ENCODE peak calls at places on chromosome 18, in six cellular contexts. H is sigmoid colon, N is breast epithelium, J is GM12878, M is GM23338, Z is HL-60. K is an unnamed sample.

GRCh38 chr18:42028232-42028832 is 73.3 kb downstream of the PIK3C3 start:
- DNase-seq in H (no peak), N (no peak), J (no peak), M (peak; percentile 55), Z (peak; percentile 42), K (no peak)

GRCh38 chr18:55875330-55875933 is 287.4 kb upstream of the TCF4 start:
- DNase-seq in H (no peak), N (no peak), J (no peak), M (no peak), Z (no peak), K (no peak)

GRCh38 chr18:39624934-39625333 is 2059.3 kb upstream of the CELF4 start:
- DNase-seq in H (no peak), N (no peak), J (no peak), M (peak; percentile 42), Z (no peak), K (no peak)

GRCh38 chr18:2448565-2449151 is 122.6 kb downstream of the METTL4 start:
- DNase-seq in H (no peak), N (no peak), J (no peak), M (no peak), Z (peak; percentile 55), K (no peak)

GRCh38 chr18:72700961-72701710 is 157.0 kb upstream of the CBLN2 start:
- DNase-seq in H (no peak), N (no peak), J (no peak), M (peak; percentile 62), Z (no peak), K (no peak)

GRCh38 chr18:40413160-40413559 is 1541.9 kb upstream of the PIK3C3 start:
- DNase-seq in H (no peak), N (no peak), J (no peak), M (peak; percentile 69), Z (no peak), K (no peak)

GRCh38 chr18:3217930-3218647 is 1.7 kb downstream of the MYOM1 start:
- DNase-seq in H (no peak), N (no peak), J (no peak), M (peak; percentile 60), Z (no peak), K (peak; percentile 41)

GRCh38 chr18:2293109-2293839 is 278.0 kb downstream of the METTL4 start:
- DNase-seq in H (no peak), N (no peak), J (no peak), M (peak; percentile 32), Z (no peak), K (no peak)

DNA sequence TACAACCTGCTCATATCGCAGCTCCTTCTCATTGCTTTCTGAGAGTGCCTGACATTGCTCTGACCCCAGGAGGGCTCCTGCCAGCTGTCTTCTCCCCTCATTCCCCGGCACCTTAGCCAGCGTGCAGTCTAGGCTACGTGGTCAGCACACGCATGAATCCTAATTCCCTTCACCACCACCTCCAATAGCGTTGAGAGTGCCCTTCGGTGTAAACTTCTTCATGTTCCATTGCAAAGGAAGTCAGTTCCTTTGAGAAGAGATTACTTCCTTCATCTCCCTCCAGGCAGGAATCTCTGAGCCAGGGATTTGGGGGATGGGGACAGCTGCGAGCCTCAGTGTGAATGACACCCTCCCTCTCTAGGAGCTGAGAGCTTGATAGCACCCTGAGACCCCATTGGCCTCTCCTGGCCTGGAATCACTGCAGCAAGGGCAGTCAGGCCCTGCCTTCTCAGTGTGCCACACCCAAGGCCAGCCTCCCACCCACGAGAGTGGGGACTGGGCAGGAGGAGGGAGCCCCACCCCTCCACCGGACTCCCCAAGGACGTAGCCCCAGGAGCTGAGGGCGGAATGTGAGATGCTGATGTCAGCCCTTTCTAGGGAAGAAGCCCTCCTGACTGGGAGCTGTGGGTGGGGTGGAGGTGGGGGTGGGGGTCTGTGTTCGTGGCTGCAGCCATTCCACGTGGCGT is 53.4 kb downstream of the SLC66A2 start:
- DNase-seq in H (no peak), N (no peak), J (no peak), M (no peak), Z (no peak), K (no peak)
- TF ChIP-seq POLR2AphosphoS5 in H (no peak), N (no peak), J (no peak), M (no peak), Z (peak; percentile 67), K (no peak)

GRCh38 chr18:48914581-48915251 is 36.0 kb downstream of the SMAD7 start:
- DNase-seq in H (peak; percentile 45), N (no peak), J (no peak), M (no peak), Z (no peak), K (no peak)

GRCh38 chr18:48915621-48916425 is 34.9 kb downstream of the SMAD7 start:
- DNase-seq in H (peak; percentile 38), N (no peak), J (no peak), M (no peak), Z (peak; percentile 68), K (no peak)

GRCh38 chr18:48913723-48914122 is 37.0 kb downstream of the SMAD7 start:
- DNase-seq in H (peak; percentile 32), N (no peak), J (no peak), M (no peak), Z (no peak), K (no peak)

GRCh38 chr18:48910972-48911545 is 39.7 kb downstream of the SMAD7 start:
- DNase-seq in H (peak; percentile 28), N (no peak), J (no peak), M (no peak), Z (no peak), K (no peak)

GRCh38 chr18:48913201-48913600 is 37.6 kb downstream of the SMAD7 start:
- DNase-seq in H (peak; percentile 45), N (no peak), J (no peak), M (no peak), Z (no peak), K (peak; percentile 51)
- TF ChIP-seq CTCF in H (no peak), N (no peak), J (peak; percentile 43), M (no peak), Z (no peak), K (no peak)

DNA sequence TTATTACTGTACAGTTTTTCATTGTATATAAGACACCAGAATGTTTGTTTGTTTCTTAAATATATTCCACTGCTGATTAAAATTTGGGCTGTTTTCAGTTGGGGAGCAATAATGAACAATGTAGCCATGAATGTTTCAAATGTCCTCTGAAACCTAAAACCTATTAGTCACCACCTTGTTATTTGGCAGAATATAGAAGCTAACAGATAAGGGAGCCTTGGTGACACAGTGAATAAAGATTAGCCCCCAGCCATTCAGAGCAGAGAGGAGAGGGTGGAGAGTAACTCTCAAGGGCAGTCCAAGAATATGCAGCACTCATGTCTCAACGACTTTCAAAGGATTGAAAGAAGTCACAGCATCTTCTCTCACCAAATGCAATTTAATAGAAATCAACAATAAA is 43.1 kb upstream of the ATP8B1 start:
- DNase-seq in H (no peak), N (no peak), J (no peak), M (no peak), Z (no peak), K (peak; percentile 40)
- TF ChIP-seq POLR2AphosphoS5 in H (no peak), N (no peak), J (no peak), M (no peak), Z (no peak), K (peak; percentile 73)

GRCh38 chr18:75858754-75859153 is 431.3 kb upstream of the SMIM21 start:
- DNase-seq in H (no peak), N (no peak), J (no peak), M (no peak), Z (no peak), K (no peak)

GRCh38 chr18:75857558-75857957 is 430.1 kb upstream of the SMIM21 start:
- DNase-seq in H (no peak), N (no peak), J (no peak), M (no peak), Z (no peak), K (no peak)

GRCh38 chr18:75859533-75859932 is 432.0 kb upstream of the SMIM21 start:
- DNase-seq in H (no peak), N (no peak), J (no peak), M (no peak), Z (no peak), K (no peak)

GRCh38 chr18:75854808-75855207 is 427.3 kb upstream of the SMIM21 start:
- DNase-seq in H (no peak), N (no peak), J (no peak), M (no peak), Z (no peak), K (no peak)

DNA sequence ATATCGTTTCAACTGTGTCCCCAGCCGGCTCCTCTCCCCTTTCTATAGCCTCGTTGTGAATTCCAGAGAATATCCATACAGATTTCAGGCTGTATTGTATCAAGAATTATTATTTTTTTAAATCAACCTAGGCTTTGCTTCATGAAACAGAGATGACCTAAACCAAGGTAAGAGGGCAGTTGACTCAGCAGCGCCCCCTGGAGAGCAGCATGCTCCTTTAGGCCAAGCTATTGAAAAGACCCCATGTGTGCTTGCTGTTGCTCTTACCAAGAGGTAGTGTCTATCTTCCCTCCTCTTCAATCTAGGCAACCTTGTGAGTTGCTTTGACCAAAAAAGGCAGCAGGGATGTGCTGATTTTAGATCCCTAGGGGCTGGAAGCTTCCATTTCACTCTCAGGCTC is 426.7 kb upstream of the SMIM21 start:
- DNase-seq in H (no peak), N (no peak), J (no peak), M (peak; percentile 71), Z (peak; percentile 27), K (no peak)
- TF ChIP-seq CTCF in H (no peak), N (no peak), J (peak; percentile 50), M (peak; percentile 89), Z (peak; percentile 79), K (no peak)

GRCh38 chr18:61690418-61691138 is 202.2 kb downstream of the RNF152 start:
- DNase-seq in H (no peak), N (no peak), J (no peak), M (no peak), Z (no peak), K (no peak)
- TF ChIP-seq POLR2AphosphoS5 in H (no peak), N (no peak), J (no peak), M (no peak), Z (no peak), K (no peak)

GRCh38 chr18:58661423-58661822 is 9.8 kb upstream of the MALT1 start:
- DNase-seq in H (no peak), N (no peak), J (no peak), M (peak; percentile 24), Z (no peak), K (no peak)
- TF ChIP-seq CTCF in H (no peak), N (no peak), J (peak; percentile 4), M (no peak), Z (no peak), K (no peak)

K was measured in stomach.